ENCODE peak calls at places on chromosomes 6 and 20, in eight cellular contexts. M is right atrium auricular region, P is fibroblast of pulmonary artery, O is AG09309, V is IMR-90, C is OCI-LY7, D is Panc1, U is fibroblast of the aortic adventitia. L is an unnamed sample.

GRCh38 chr6:108946695-108947094 is 98.5 kb downstream of the ARMC2 start:
- DNase-seq in P (peak), O (no peak), C (no peak), M (no peak), V (peak), D (no peak), U (peak), L (no peak)

GRCh38 chr6:88908598-88909548 is 54.5 kb downstream of the RNGTT start:
- DNase-seq in O (no peak), U (no peak), C (no peak), D (no peak), P (peak), M (no peak), V (no peak), L (no peak)

GRCh38 chr6:121093928-121094327 is 240.4 kb downstream of the TBC1D32 start:
- DNase-seq in M (no peak), P (peak), O (peak), D (no peak), C (no peak), U (peak), V (peak), L (peak)

GRCh38 chr20:34954905-34955231 is 738 bp downstream of the GSS start:
- DNase-seq in P (no peak), O (no peak), D (no peak), V (peak), M (peak), C (no peak), U (no peak), L (no peak)

GRCh38 chr6:157682856-157683481 is 140.1 kb upstream of the SNX9 start:
- DNase-seq in M (no peak), D (peak), U (peak), V (peak), P (peak), C (no peak), O (no peak), L (peak)

GRCh38 chr20:4875578-4876067 is 125.7 kb downstream of the SLC23A2 start:
- DNase-seq in M (no peak), D (no peak), V (no peak), U (no peak), P (no peak), O (no peak), C (peak), L (no peak)

GRCh38 chr6:158810149-158811095 is 8.7 kb downstream of the EZR start:
- DNase-seq in P (no peak), V (no peak), D (no peak), M (no peak), U (no peak), C (no peak), O (no peak), L (no peak)

GRCh38 chr6:1496836-1497592 is 107.6 kb downstream of the FOXF2 start:
- DNase-seq in D (no peak), O (no peak), P (no peak), C (no peak), M (no peak), U (no peak), V (no peak), L (no peak)

GRCh38 chr20:46739441-46740213 is 30.2 kb downstream of the SLC2A10 start:
- DNase-seq in U (no peak), P (no peak), D (no peak), O (no peak), V (peak), M (no peak), C (no peak), L (peak)

GRCh38 chr6:161949531-161949930 is 675.7 kb upstream of the AGPAT4 start:
- DNase-seq in O (no peak), P (no peak), U (no peak), V (no peak), D (no peak), C (no peak), M (no peak), L (peak)

GRCh38 chr6:130366011-130366963 is at the start of gene TMEM200A:
- DNase-seq in V (peak), U (peak), D (no peak), P (peak), M (no peak), O (no peak), C (no peak), L (peak)

GRCh38 chr20:37977786-37978185 is 55.5 kb downstream of the TTI1 start:
- DNase-seq in P (no peak), M (peak), O (no peak), U (no peak), V (no peak), D (no peak), C (no peak), L (no peak)

GRCh38 chr6:9126845-9127560 is 691.7 kb upstream of the SLC35B3 start:
- DNase-seq in U (peak), C (no peak), P (peak), D (peak), V (peak), O (no peak), M (no peak), L (peak)

GRCh38 chr20:22339091-22339881 is 245.1 kb downstream of the FOXA2 start:
- DNase-seq in O (peak), D (peak), C (peak), P (peak), M (no peak), V (peak), U (peak), L (peak)

GRCh38 chr20:64030371-64031134 is 5.4 kb upstream of the C20orf204 start:
- DNase-seq in P (no peak), U (no peak), V (no peak), O (no peak), C (no peak), M (no peak), D (no peak), L (no peak)

GRCh38 chr20:6402026-6402425 is 279.2 kb upstream of the FERMT1 start:
- DNase-seq in M (no peak), U (no peak), O (no peak), P (no peak), C (no peak), V (peak), D (no peak), L (no peak)

GRCh38 chr20:36676701-36677421 is 30.9 kb upstream of the SLA2 start:
- DNase-seq in V (no peak), U (no peak), C (no peak), P (no peak), O (no peak), M (no peak), D (no peak), L (no peak)

DNA sequence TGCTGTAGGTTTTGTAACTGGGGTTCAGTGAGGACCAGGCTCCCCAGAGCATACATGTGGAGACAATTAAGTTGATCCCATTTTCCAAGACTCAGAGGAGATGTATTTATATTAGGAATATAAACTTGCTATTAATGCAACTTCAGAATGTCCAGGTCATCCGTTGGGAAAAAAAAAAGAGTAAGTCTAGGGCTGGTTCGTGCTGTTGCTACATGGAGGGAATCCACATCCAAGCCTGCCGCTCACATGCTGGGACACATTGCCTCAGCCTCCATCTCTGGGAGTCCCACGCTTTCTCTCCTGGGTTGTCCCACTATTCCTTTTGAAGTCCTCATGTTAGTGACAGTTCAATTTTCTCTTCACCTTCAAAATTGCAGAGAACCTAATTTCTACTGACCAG is 199.6 kb upstream of the THBS2 start:
- DNase-seq in C (no peak), M (no peak), V (no peak), D (no peak), U (no peak), O (no peak), P (no peak), L (no peak)
- H3K4me3 ChIP-seq in C (no peak), M (no peak), V (no peak), D (no peak), U (no peak), O (no peak), P (no peak), L (no peak)

GRCh38 chr6:41375598-41376151 is 40.3 kb downstream of the NCR2 start:
- DNase-seq in O (no peak), C (no peak), M (no peak), P (no peak), V (no peak), U (no peak), D (no peak), L (no peak)
- TF ChIP-seq CTCF in O (no peak), C (no peak), M (no peak), P (no peak), V (no peak), U (no peak), D (no peak), L (no peak)

DNA sequence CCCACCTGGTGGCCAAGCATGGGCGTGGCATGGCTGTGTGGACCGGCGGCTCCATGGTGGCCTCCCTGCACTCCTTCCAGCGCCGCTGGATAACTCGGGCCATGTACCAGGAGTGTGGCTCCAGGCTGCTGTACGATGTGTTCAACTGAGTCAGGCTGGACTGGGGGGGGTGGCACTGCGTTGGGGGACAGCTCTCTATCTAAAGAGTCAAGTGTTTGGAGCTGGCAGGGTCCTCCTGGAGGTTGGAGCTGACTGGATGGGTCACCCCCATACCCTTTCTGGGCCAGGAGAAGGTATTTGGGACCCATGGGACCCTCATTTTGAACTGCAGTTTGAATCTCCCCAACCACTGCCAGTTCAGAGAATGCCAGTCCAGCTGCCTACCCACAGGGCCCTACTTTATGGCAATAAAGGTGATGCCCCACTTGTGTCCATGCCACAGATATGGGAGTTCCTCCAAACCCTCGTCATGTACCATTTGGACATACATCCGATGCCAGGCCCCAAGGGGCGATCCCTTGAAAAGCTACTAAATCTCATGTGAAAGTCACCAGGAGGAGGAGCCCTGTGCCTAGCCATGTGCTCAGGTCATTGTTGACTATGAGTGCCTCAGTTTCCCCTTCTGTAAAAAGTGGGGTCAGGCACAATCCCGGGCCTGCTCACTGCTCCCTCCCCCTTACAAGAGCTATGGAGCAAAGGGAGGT is 1.5 kb downstream of the ACTL10 start:
- DNase-seq in M (no peak), V (no peak), O (no peak), D (no peak), C (peak), U (no peak), P (no peak), L (no peak)
- H3K4me3 ChIP-seq in M (peak), V (no peak), O (peak), D (no peak), C (peak), U (peak), P (peak), L (no peak)

DNA sequence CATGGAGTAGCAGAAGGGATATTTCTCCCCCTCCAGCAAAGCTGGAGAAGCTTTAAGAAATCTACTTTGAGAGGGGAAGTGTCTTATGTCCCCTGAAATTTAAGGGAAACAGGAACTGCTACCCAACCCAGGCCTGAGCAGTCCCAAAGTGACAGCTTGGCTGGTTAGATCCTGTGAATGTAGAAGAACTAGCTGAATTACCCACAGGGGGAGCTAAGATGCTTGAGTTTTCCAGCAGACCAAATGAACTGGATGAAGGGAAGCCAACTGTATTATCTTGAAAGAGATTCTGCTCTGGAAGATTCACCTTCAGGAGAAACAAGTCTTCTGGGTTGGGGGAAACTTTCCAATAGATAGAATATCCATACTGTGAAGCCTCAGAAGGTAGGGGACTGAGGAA is 303.3 kb upstream of the MMS22L start:
- DNase-seq in M (no peak), D (no peak), O (no peak), U (peak), C (no peak), P (peak), V (peak), L (peak)
- TF ChIP-seq CTCF in M (no peak), D (peak), O (no peak), U (no peak), C (peak), P (no peak), V (peak), L (no peak)

DNA sequence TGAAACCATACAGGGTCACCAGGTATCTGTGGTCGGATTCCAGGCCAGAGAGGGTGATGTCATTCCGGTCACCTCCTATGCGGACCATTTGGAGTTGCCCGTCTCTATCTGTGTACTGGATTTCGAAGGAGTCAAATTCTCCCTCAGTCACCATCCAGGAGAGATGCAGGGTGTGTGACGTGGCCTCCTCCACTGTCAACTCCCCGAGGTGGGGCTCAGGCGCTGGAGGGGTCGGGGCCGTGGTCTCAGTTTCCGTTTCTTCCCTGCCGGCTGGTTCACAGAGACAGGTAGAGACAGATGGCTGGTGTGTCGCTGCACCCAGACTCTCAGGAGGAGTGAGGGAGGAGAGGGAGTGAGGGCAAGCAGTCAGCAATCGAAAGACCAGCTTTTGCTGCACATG is 30.7 kb downstream of the CYP21A2 start:
- DNase-seq in D (no peak), C (no peak), P (no peak), V (no peak), M (no peak), U (no peak), O (no peak), L (no peak)
- H3K4me3 ChIP-seq in D (no peak), C (no peak), P (no peak), V (no peak), M (no peak), U (no peak), O (no peak), L (no peak)

GRCh38 chr6:57190140-57190539 is 18.0 kb downstream of the BAG2 start:
- DNase-seq in C (peak), U (peak), V (peak), D (no peak), O (no peak), P (peak), M (no peak), L (peak)
- TF ChIP-seq CTCF in C (peak), U (peak), V (peak), D (peak), O (peak), P (peak), M (no peak), L (peak)

GRCh38 chr6:139156102-139156501 is 21.2 kb downstream of the HECA start:
- DNase-seq in U (no peak), P (no peak), C (no peak), M (no peak), D (no peak), O (no peak), V (no peak), L (no peak)
- H3K4me3 ChIP-seq in U (no peak), P (no peak), C (no peak), M (no peak), D (no peak), O (no peak), V (no peak), L (no peak)

DNA sequence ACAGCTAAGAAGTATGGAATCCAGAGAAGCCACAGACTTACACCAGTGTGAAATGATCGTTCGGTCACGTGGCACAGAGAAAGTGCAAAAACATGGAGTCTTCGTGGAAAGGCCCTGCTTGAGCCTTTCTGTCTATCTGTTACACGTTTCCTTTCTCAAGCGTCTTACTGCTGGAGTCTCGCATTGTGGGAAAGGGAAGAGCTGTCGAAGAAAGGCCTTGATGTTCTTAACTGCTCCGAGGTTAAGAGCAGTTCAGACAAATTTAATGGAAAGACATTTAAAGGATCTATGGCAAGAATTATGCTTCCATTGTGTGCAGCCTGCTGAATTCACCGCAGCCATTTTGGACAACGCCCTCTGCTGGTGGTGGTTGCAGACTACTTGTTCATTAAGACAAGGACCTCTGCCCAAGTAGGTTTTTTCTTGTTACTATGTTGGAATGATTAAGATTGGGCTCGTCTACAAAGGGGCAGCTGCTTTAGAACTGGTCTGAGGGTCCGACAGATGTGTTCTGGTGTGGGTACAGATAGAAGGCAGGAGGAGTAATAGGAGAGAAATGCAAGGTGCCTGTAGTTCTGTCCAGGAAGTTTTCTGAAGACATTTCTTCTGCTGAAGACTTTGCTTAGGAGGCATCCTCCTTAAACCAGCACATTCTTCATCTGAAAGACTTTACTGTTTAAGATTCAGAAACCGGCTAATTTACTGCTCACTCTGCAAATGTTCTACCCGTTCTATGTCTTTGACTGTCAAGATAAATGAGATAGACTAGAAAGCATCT is 24.7 kb upstream of the CCN6 start:
- DNase-seq in V (peak), O (no peak), U (peak), C (peak), D (peak), P (peak), M (peak), L (peak)
- TF ChIP-seq CTCF in V (peak), O (peak), U (peak), C (peak), D (peak), P (peak), M (peak), L (peak)

GRCh38 chr20:62103508-62104233 is 18.6 kb upstream of the LSM14B start:
- DNase-seq in V (no peak), O (no peak), M (no peak), C (no peak), P (no peak), D (no peak), U (no peak), L (no peak)
- H3K4me3 ChIP-seq in V (no peak), O (no peak), M (no peak), C (no peak), P (no peak), D (no peak), U (no peak), L (no peak)

L was measured in bronchial epithelial cell.